ENCODE peak calls at places on chromosomes 2 and 18, in six cellular contexts. One of them, this sample, is unnamed. For H3K36me3, the result is how much of the 10 kb centered on the place peaks cover.

GRCh38 chr2:30683240-30683956 is 123.8 kb downstream of the CAPN13 start:
- DNase-seq in tibial artery: no peak
- DNase-seq in upper lobe of right lung: no peak
- DNase-seq in right lobe of liver: no peak
- DNase-seq in stomach: no peak
- DNase-seq in mammary epithelial cell: no peak
- DNase-seq in this sample: no peak

GRCh38 chr2:241810304-241811208 is 1.6 kb downstream of the NEU4 start:
- DNase-seq in right lobe of liver: peak
- DNase-seq in upper lobe of right lung: peak
- DNase-seq in tibial artery: peak
- DNase-seq in stomach: no peak
- DNase-seq in mammary epithelial cell: no peak
- DNase-seq in this sample: no peak

GRCh38 chr2:137813176-137813575 is 151.1 kb upstream of the HNMT start:
- DNase-seq in mammary epithelial cell: no peak
- DNase-seq in tibial artery: no peak
- DNase-seq in stomach: no peak
- DNase-seq in upper lobe of right lung: no peak
- DNase-seq in right lobe of liver: no peak
- DNase-seq in this sample: no peak

GRCh38 chr2:129587426-129588064 is 391.9 kb upstream of the RAB6C start:
- DNase-seq in right lobe of liver: no peak
- DNase-seq in tibial artery: no peak
- DNase-seq in stomach: no peak
- DNase-seq in upper lobe of right lung: peak
- DNase-seq in mammary epithelial cell: no peak
- DNase-seq in this sample: no peak

GRCh38 chr18:68722807-68723206 is 7.9 kb upstream of the TMX3 start:
- DNase-seq in right lobe of liver: no peak
- DNase-seq in stomach: no peak
- DNase-seq in tibial artery: no peak
- DNase-seq in mammary epithelial cell: no peak
- DNase-seq in upper lobe of right lung: no peak
- DNase-seq in this sample: no peak

GRCh38 chr18:78228974-78229373 is 750.6 kb upstream of the SALL3 start:
- DNase-seq in right lobe of liver: no peak
- DNase-seq in upper lobe of right lung: no peak
- DNase-seq in stomach: no peak
- DNase-seq in tibial artery: no peak
- DNase-seq in mammary epithelial cell: no peak
- DNase-seq in this sample: no peak

GRCh38 chr18:54503495-54503894 is 87.5 kb upstream of the DYNAP start:
- DNase-seq in tibial artery: no peak
- DNase-seq in right lobe of liver: no peak
- DNase-seq in mammary epithelial cell: no peak
- DNase-seq in stomach: no peak
- DNase-seq in upper lobe of right lung: no peak
- DNase-seq in this sample: no peak

GRCh38 chr2:145909781-145910180 is 1389.9 kb upstream of the ZEB2 start:
- DNase-seq in stomach: no peak
- DNase-seq in mammary epithelial cell: no peak
- DNase-seq in right lobe of liver: no peak
- DNase-seq in tibial artery: no peak
- DNase-seq in upper lobe of right lung: no peak
- DNase-seq in this sample: no peak

GRCh38 chr18:10421859-10422258 is 32.6 kb upstream of the APCDD1 start:
- DNase-seq in tibial artery: no peak
- DNase-seq in stomach: no peak
- DNase-seq in right lobe of liver: no peak
- DNase-seq in mammary epithelial cell: peak
- DNase-seq in upper lobe of right lung: no peak
- DNase-seq in this sample: peak

GRCh38 chr2:227363756-227364155 is 15.3 kb downstream of the TM4SF20 start:
- DNase-seq in mammary epithelial cell: no peak
- DNase-seq in tibial artery: no peak
- DNase-seq in upper lobe of right lung: no peak
- DNase-seq in stomach: no peak
- DNase-seq in right lobe of liver: no peak
- DNase-seq in this sample: no peak

GRCh38 chr2:8086796-8087479 is 594.9 kb upstream of the ID2 start:
- DNase-seq in mammary epithelial cell: peak
- DNase-seq in upper lobe of right lung: no peak
- DNase-seq in tibial artery: no peak
- DNase-seq in stomach: no peak
- DNase-seq in right lobe of liver: no peak
- DNase-seq in this sample: peak

GRCh38 chr2:8090748-8091700 is 590.8 kb upstream of the ID2 start:
- DNase-seq in right lobe of liver: peak
- DNase-seq in tibial artery: peak
- DNase-seq in mammary epithelial cell: peak
- DNase-seq in upper lobe of right lung: peak
- DNase-seq in stomach: no peak
- DNase-seq in this sample: peak

GRCh38 chr2:8089596-8089995 is 592.3 kb upstream of the ID2 start:
- DNase-seq in mammary epithelial cell: no peak
- DNase-seq in stomach: no peak
- DNase-seq in tibial artery: no peak
- DNase-seq in upper lobe of right lung: no peak
- DNase-seq in right lobe of liver: no peak
- DNase-seq in this sample: peak

GRCh38 chr2:8087480-8087840 is 594.4 kb upstream of the ID2 start:
- DNase-seq in upper lobe of right lung: no peak
- DNase-seq in mammary epithelial cell: no peak
- DNase-seq in stomach: no peak
- DNase-seq in right lobe of liver: no peak
- DNase-seq in tibial artery: no peak
- DNase-seq in this sample: no peak

DNA sequence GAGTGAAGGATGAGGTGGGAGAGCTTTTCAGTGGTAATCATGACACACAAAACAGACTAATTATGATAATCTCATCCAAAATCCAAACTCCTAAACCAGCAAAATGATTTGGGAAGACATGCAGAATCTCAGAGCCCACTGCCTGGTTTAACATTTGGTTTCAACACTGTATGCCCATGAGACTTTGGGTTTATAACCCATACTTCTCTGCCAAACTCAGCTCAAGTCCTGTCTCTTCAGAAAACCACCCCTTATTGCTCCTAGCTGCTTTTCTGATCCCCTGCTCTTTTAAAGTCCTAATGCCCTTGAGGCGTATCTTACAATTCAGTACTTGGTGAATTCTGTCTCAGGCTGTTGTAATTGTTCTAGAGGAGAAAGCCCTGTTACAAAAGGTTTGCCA is 593.0 kb upstream of the ID2 start:
- DNase-seq in mammary epithelial cell: no peak
- DNase-seq in upper lobe of right lung: no peak
- DNase-seq in right lobe of liver: no peak
- DNase-seq in stomach: no peak
- DNase-seq in tibial artery: no peak
- DNase-seq in this sample: no peak
- H3K36me3 ChIP-seq in mammary epithelial cell: under half
- H3K36me3 ChIP-seq in upper lobe of right lung: under half
- H3K36me3 ChIP-seq in right lobe of liver: under half
- H3K36me3 ChIP-seq in stomach: under half
- H3K36me3 ChIP-seq in tibial artery: under half
- H3K36me3 ChIP-seq in this sample: under half

DNA sequence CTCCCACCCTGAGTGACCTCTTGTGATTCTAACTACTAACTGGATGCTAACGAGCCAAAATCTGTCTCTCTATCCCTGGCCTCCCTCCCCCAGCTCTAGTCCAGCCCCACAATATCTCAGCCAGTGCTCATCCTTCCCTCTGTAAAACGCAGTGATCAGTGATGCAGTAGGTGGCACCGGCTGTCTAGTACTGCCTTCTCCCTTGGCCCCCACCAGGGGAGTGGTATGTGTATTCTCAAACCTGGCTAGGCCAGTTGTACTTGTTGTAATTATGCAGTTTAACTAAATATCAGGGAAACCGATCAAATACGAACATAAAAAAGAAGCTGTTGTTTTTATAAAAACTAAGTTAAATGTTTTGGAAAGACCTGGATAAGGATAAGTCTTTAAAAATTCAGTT is 113.2 kb upstream of the ALPP start:
- DNase-seq in right lobe of liver: no peak
- DNase-seq in stomach: no peak
- DNase-seq in mammary epithelial cell: no peak
- DNase-seq in upper lobe of right lung: no peak
- DNase-seq in tibial artery: no peak
- DNase-seq in this sample: no peak
- TF ChIP-seq CTCF in right lobe of liver: no peak
- TF ChIP-seq CTCF in stomach: no peak
- TF ChIP-seq CTCF in mammary epithelial cell: no peak
- TF ChIP-seq CTCF in upper lobe of right lung: no peak
- TF ChIP-seq CTCF in tibial artery: no peak
- TF ChIP-seq CTCF in this sample: no peak

GRCh38 chr18:8825729-8826375 is 120.5 kb downstream of the MTCL1 start:
- DNase-seq in tibial artery: no peak
- DNase-seq in right lobe of liver: no peak
- DNase-seq in mammary epithelial cell: no peak
- DNase-seq in upper lobe of right lung: no peak
- DNase-seq in stomach: no peak
- DNase-seq in this sample: no peak
- H3K36me3 ChIP-seq in tibial artery: under half
- H3K36me3 ChIP-seq in right lobe of liver: under half
- H3K36me3 ChIP-seq in mammary epithelial cell: under half
- H3K36me3 ChIP-seq in upper lobe of right lung: under half
- H3K36me3 ChIP-seq in stomach: under half
- H3K36me3 ChIP-seq in this sample: under half

GRCh38 chr2:88667219-88667618 is 24.3 kb upstream of the RPIA start:
- DNase-seq in tibial artery: no peak
- DNase-seq in upper lobe of right lung: no peak
- DNase-seq in mammary epithelial cell: no peak
- DNase-seq in right lobe of liver: no peak
- DNase-seq in stomach: no peak
- DNase-seq in this sample: no peak
- TF ChIP-seq CTCF in tibial artery: no peak
- TF ChIP-seq CTCF in upper lobe of right lung: no peak
- TF ChIP-seq CTCF in mammary epithelial cell: no peak
- TF ChIP-seq CTCF in right lobe of liver: no peak
- TF ChIP-seq CTCF in stomach: no peak
- TF ChIP-seq CTCF in this sample: no peak

GRCh38 chr2:37215255-37215654 is 16.1 kb downstream of the CEBPZ start:
- DNase-seq in upper lobe of right lung: no peak
- DNase-seq in mammary epithelial cell: no peak
- DNase-seq in right lobe of liver: no peak
- DNase-seq in tibial artery: no peak
- DNase-seq in stomach: no peak
- DNase-seq in this sample: peak
- H3K36me3 ChIP-seq in upper lobe of right lung: half or more
- H3K36me3 ChIP-seq in mammary epithelial cell: under half
- H3K36me3 ChIP-seq in right lobe of liver: under half
- H3K36me3 ChIP-seq in tibial artery: half or more
- H3K36me3 ChIP-seq in stomach: under half
- H3K36me3 ChIP-seq in this sample: under half

DNA sequence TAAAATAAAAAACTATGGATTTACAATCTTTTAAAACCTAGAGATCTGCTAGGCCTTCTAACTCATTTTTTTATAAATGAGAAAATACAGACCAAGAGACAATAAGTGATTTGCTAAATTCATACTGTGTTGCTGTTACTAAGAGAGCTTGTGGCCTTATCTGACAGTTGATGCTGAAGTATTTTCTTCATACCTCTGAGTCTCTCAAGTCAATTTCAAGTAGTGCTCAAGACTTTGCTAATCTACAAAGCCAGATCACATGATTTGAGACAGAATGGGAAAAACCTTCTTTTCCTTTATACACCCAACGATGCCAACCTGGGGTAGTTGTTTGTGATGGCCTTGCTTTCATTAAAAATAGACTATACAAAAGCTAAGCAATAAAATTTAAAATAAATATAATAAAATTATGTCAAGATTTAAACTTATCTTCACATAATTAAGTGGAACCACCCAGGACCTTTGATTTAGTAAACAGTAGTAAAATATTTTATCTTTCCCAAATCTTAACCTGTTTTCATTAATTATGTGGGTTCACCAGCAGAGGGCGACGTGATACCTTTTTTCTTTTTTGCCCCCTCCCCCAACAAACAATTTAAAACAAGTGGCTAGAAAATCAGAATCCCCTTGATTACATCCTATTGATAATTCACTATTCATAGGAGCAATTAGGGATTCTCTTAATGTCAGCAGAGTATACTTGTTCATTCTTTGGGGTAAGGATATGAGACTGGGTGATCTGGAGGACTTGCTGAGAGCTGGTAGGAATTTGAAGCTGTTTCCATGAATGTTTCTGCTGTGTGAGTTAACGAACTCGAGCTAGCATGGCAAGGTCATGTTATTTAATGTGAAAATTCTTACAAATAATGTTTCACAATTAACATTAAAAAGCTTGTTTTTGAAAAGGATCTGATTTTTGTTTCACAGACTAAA is 49.6 kb upstream of the SLC5A7 start:
- DNase-seq in mammary epithelial cell: no peak
- DNase-seq in right lobe of liver: no peak
- DNase-seq in upper lobe of right lung: no peak
- DNase-seq in stomach: no peak
- DNase-seq in tibial artery: no peak
- DNase-seq in this sample: no peak
- TF ChIP-seq CTCF in mammary epithelial cell: peak
- TF ChIP-seq CTCF in right lobe of liver: peak
- TF ChIP-seq CTCF in upper lobe of right lung: peak
- TF ChIP-seq CTCF in stomach: peak
- TF ChIP-seq CTCF in tibial artery: no peak
- TF ChIP-seq CTCF in this sample: no peak